ENCODE peak calls at places on chromosomes 11 and 22, in seven cellular contexts. T is CD4-positive, CD25-positive, alpha-beta regulatory T cell; S is prostate gland; J is cardiac muscle cell; O is IMR-90; P is CD4-positive, alpha-beta memory T cell; Z is neural progenitor cell. H is an unnamed sample.

GRCh38 chr11:88480217-88480616 is 142.7 kb upstream of the CTSC start:
- DNase-seq in T (no peak), S (no peak), J (peak; percentile 93), O (peak; percentile 86), P (no peak), Z (no peak), H (no peak)

GRCh38 chr11:83280256-83280655 is 5.9 kb downstream of the CCDC90B start:
- DNase-seq in T (no peak), S (no peak), J (peak; percentile 13), O (no peak), P (no peak), Z (no peak), H (no peak)

GRCh38 chr22:27213291-27213690 is 555.9 kb downstream of the MIAT start:
- DNase-seq in T (no peak), S (no peak), J (peak; percentile 63), O (no peak), P (no peak), Z (no peak), H (no peak)

GRCh38 chr22:17707526-17707925 is 66.7 kb downstream of the BID start:
- DNase-seq in T (no peak), S (no peak), J (peak; percentile 27), O (no peak), P (no peak), Z (no peak), H (no peak)

GRCh38 chr22:32880906-32881596 is 79.5 kb downstream of the TIMP3 start:
- DNase-seq in T (no peak), S (no peak), J (peak; percentile 95), O (peak; percentile 73), P (no peak), Z (no peak), H (no peak)

GRCh38 chr11:118441770-118442169 is 5.5 kb downstream of the KMT2A start:
- DNase-seq in T (no peak), S (no peak), J (no peak), O (no peak), P (no peak), Z (peak; percentile 29), H (no peak)

GRCh38 chr11:116454020-116454645 is 318.7 kb downstream of the BUD13 start:
- DNase-seq in T (no peak), S (peak; percentile 40), J (peak; percentile 51), O (peak; percentile 27), P (no peak), Z (peak; percentile 60), H (no peak)

GRCh38 chr11:20048246-20048645 is 112.0 kb downstream of the DBX1 start:
- DNase-seq in T (no peak), S (no peak), J (no peak), O (peak; percentile 63), P (no peak), Z (no peak), H (no peak)

GRCh38 chr11:97445561-97445960 is 1055.7 kb downstream of the JRKL start:
- DNase-seq in T (no peak), S (no peak), J (peak; percentile 32), O (no peak), P (no peak), Z (no peak), H (no peak)
- H3K9me3 ChIP-seq in T (no peaks in the 10 kb centered on the region), S (no peaks in the 10 kb centered on the region), J (no peaks in the 10 kb centered on the region), O (peaks cover 8% of the 10 kb centered on the region), P (no peaks in the 10 kb centered on the region), Z (no peaks in the 10 kb centered on the region), H (no peaks in the 10 kb centered on the region)

GRCh38 chr11:17366491-17366890 is 14.9 kb downstream of the NCR3LG1 start:
- DNase-seq in T (no peak), S (no peak), J (no peak), O (no peak), P (no peak), Z (no peak), H (no peak)

GRCh38 chr11:17371614-17372013 is 16.8 kb downstream of the KCNJ11 start:
- DNase-seq in T (no peak), S (no peak), J (peak; percentile 66), O (peak; percentile 53), P (no peak), Z (peak; percentile 33), H (no peak)

GRCh38 chr11:17369094-17369493 is 17.5 kb downstream of the NCR3LG1 start:
- DNase-seq in T (no peak), S (no peak), J (no peak), O (no peak), P (no peak), Z (no peak), H (no peak)

GRCh38 chr11:17368551-17368950 is 17.0 kb downstream of the NCR3LG1 start:
- DNase-seq in T (no peak), S (no peak), J (no peak), O (no peak), P (no peak), Z (no peak), H (no peak)

DNA sequence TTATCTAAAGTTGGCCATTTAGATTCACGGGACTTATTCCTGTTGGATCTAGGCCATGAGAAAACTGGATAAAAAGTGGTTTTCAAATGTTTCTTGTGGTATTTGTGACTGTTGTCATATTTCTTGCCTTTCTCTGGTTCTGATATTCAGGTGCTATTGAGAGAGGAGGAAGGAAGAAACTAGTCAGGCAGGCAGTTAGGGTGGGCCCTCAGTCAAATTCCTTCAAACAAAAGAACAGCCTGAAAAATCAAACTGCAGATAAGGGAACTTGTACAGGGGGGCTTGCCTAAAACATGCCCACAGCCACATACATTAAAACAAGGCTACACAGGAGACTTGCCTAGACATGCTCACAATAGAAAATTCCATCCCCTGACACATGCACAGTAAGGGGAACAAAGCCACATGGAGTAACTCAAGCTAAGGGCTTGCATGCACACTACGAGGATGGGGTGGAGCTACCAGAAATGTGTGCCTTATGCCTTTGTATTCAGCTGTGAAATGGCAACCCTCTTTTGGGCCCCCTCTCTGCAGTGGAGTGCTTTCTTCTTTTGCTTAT is 18.2 kb downstream of the NCR3LG1 start:
- DNase-seq in T (no peak), S (no peak), J (no peak), O (no peak), P (no peak), Z (no peak), H (no peak)
- H3K9me3 ChIP-seq in T (peaks cover 32% of the 10 kb centered on the region), S (no peaks in the 10 kb centered on the region), J (no peaks in the 10 kb centered on the region), O (peaks cover 47% of the 10 kb centered on the region), P (peaks cover 26% of the 10 kb centered on the region), Z (peaks cover 16% of the 10 kb centered on the region), H (peaks cover 21% of the 10 kb centered on the region)

DNA sequence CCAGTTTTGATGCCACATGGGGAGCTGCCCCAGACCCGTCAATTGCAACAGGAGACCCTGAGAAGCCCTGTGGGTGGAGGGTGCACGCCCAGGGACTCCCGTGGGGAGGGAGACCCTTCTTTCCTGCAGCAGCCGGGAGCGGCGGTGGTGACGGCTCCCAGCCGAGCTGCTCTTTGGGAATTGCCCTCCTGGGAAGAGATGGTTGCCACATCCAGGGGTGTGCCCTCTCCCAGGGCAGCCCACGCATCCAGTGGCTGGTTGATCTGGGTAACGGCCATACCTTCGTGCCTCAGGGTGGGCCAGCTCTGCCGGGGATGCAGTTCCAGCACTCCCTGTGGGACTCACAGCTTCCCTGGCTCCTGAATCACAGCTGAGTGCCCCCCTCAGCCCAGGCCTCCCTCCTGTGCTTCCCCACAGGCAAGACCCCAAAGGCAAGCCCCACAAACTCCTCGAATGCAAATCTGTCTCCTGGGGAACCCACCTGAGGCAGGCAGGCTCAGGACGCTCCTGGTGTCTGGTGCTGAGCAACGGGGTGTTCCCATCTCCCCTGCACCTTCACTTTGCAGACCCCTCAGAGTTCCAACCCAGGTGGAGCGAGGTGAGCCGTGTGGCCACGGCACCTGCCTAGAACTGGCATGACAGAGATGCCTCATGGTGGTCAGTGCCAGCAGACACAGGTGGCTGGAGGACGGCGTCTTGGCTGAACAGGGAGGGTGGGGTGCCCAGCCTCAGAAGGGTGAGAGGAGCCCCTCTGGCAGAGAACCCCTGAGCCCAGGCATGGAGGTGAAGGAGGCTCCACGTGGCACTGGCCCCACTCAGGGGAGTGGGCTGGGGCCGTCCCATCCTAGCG is 1027.4 kb downstream of the BRD1 start:
- DNase-seq in T (no peak), S (no peak), J (no peak), O (no peak), P (no peak), Z (no peak), H (no peak)
- H3K9me3 ChIP-seq in T (no peaks in the 10 kb centered on the region), S (no peaks in the 10 kb centered on the region), J (no peaks in the 10 kb centered on the region), O (peaks cover 72% of the 10 kb centered on the region), P (no peaks in the 10 kb centered on the region), Z (no peaks in the 10 kb centered on the region), H (no peaks in the 10 kb centered on the region)

GRCh38 chr22:47794851-47795250 is 1032.4 kb downstream of the TBC1D22A start:
- DNase-seq in T (no peak), S (no peak), J (no peak), O (no peak), P (no peak), Z (no peak), H (no peak)

GRCh38 chr22:47793304-47794101 is 1031.1 kb downstream of the TBC1D22A start:
- DNase-seq in T (no peak), S (no peak), J (no peak), O (no peak), P (no peak), Z (no peak), H (no peak)

GRCh38 chr22:47796128-47796908 is 1033.9 kb downstream of the TBC1D22A start:
- DNase-seq in T (no peak), S (no peak), J (no peak), O (no peak), P (no peak), Z (no peak), H (no peak)

GRCh38 chr22:47797546-47797945 is 1035.1 kb downstream of the TBC1D22A start:
- DNase-seq in T (no peak), S (no peak), J (no peak), O (no peak), P (no peak), Z (no peak), H (no peak)

GRCh38 chr22:47795477-47796127 is 1033.2 kb downstream of the TBC1D22A start:
- DNase-seq in T (no peak), S (no peak), J (no peak), O (no peak), P (no peak), Z (peak; percentile 15), H (no peak)
- H3K9me3 ChIP-seq in T (no peaks in the 10 kb centered on the region), S (no peaks in the 10 kb centered on the region), J (no peaks in the 10 kb centered on the region), O (peaks cover 48% of the 10 kb centered on the region), P (no peaks in the 10 kb centered on the region), Z (peaks cover 5% of the 10 kb centered on the region), H (no peaks in the 10 kb centered on the region)

GRCh38 chr11:70530010-70530409 is 131.7 kb downstream of the CTTN start:
- DNase-seq in T (no peak), S (no peak), J (no peak), O (no peak), P (no peak), Z (no peak), H (no peak)
- H3K9me3 ChIP-seq in T (no peaks in the 10 kb centered on the region), S (no peaks in the 10 kb centered on the region), J (no peaks in the 10 kb centered on the region), O (peaks cover 4% of the 10 kb centered on the region), P (no peaks in the 10 kb centered on the region), Z (no peaks in the 10 kb centered on the region), H (no peaks in the 10 kb centered on the region)

GRCh38 chr22:49023161-49023878 is 804.4 kb downstream of the BRD1 start:
- DNase-seq in T (no peak), S (no peak), J (no peak), O (no peak), P (no peak), Z (no peak), H (no peak)
- H3K9me3 ChIP-seq in T (no peaks in the 10 kb centered on the region), S (no peaks in the 10 kb centered on the region), J (no peaks in the 10 kb centered on the region), O (peaks cover 67% of the 10 kb centered on the region), P (no peaks in the 10 kb centered on the region), Z (no peaks in the 10 kb centered on the region), H (no peaks in the 10 kb centered on the region)

DNA sequence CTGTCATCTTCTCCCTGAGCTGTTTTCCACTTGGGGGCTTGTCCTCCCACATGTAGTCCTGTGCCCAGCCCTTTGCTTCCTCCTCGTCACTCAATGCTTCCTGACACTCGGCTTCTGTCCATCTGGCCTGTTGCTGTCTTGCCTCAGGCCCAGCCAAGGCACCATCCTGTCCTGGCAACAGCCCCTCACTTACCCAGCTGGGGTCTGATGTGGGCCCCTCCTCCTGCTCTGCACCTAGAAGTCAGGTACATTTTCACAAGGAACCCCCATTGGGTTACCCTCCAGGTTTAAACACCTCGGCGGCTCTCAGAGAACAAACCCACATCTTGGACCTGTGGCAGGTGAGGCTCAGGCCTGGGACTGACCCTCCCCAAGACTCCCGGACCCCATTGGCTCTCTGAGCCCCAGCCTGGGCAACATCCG is 784.8 kb downstream of the TBC1D22A start:
- DNase-seq in T (no peak), S (no peak), J (no peak), O (no peak), P (no peak), Z (no peak), H (no peak)
- H3K9me3 ChIP-seq in T (no peaks in the 10 kb centered on the region), S (no peaks in the 10 kb centered on the region), J (no peaks in the 10 kb centered on the region), O (peaks cover 43% of the 10 kb centered on the region), P (no peaks in the 10 kb centered on the region), Z (no peaks in the 10 kb centered on the region), H (no peaks in the 10 kb centered on the region)

H was measured in T-helper 17 cell.